ENCODE peak calls at places on chromosomes 12 and 14, in ten cellular contexts. L is activated CD4-positive, alpha-beta T cell treated with anti-CD3 and anti-CD28 coated beads, Interleukin-2, amount 50 U/mL, for 4 hours; O is caudate nucleus; M is uterus; C is H54; A is activated naive CD8-positive, alpha-beta T cell treated with anti-CD3 and anti-CD28 coated beads, Interleukin-2, amount 50 U/mL, for 24 hours; G is AG10803; B is activated T-cell treated with anti-CD3 and anti-CD28 coated beads for 24 hours; D is CD8-positive, alpha-beta T cell; T is iris pigment epithelial cell. K is an unnamed sample.

GRCh38 chr12:83017001-83017400 is 330.3 kb downstream of the TMTC2 start:
- DNase-seq in G (no peak), M (no peak), D (no peak), C (no peak), A (no peak), L (no peak), T (no peak), O (no peak), B (no peak), K (no peak)

GRCh38 chr14:71574976-71575375 is 357.3 kb upstream of the RGS6 start:
- DNase-seq in B (no peak), G (peak; percentile 86), O (no peak), A (no peak), T (peak; percentile 94), M (no peak), D (no peak), C (peak; percentile 15), L (no peak), K (no peak)

GRCh38 chr12:83656004-83656403 is 969.3 kb downstream of the TMTC2 start:
- DNase-seq in G (no peak), B (no peak), M (no peak), D (no peak), A (no peak), C (no peak), T (no peak), O (no peak), L (no peak), K (no peak)

GRCh38 chr12:1660304-1661187 is 30.3 kb upstream of the ADIPOR2 start:
- DNase-seq in T (no peak), A (no peak), G (no peak), B (peak; percentile 30), M (peak; percentile 35), D (peak; percentile 53), C (no peak), O (no peak), L (peak; percentile 63), K (no peak)

GRCh38 chr14:104731249-104731924 is 7.4 kb downstream of the ADSS1 start:
- DNase-seq in B (no peak), D (no peak), A (no peak), L (no peak), M (no peak), T (no peak), G (no peak), C (no peak), O (no peak), K (no peak)

GRCh38 chr14:95095991-95096390 is 61.3 kb downstream of the DICER1 start:
- DNase-seq in A (no peak), T (no peak), M (no peak), L (no peak), D (no peak), C (no peak), G (no peak), O (no peak), B (no peak), K (no peak)

GRCh38 chr12:103881261-103881660 is 40.2 kb upstream of the NT5DC3 start:
- DNase-seq in B (no peak), D (no peak), L (no peak), A (no peak), M (no peak), G (no peak), O (no peak), T (no peak), C (no peak), K (no peak)

GRCh38 chr12:117854339-117855012 is 114.3 kb downstream of the KSR2 start:
- DNase-seq in T (peak; percentile 51), M (no peak), L (peak; percentile 21), B (peak; percentile 32), D (no peak), O (no peak), A (peak; percentile 63), G (peak; percentile 28), C (peak; percentile 52), K (no peak)

GRCh38 chr12:21991526-21991925 is 50.3 kb upstream of the ABCC9 start:
- DNase-seq in D (no peak), T (no peak), C (no peak), G (no peak), A (no peak), B (no peak), O (no peak), L (no peak), M (no peak), K (no peak)

GRCh38 chr14:77322209-77322902 is 1.5 kb downstream of the GSTZ1 start:
- DNase-seq in T (no peak), B (no peak), G (no peak), D (no peak), M (no peak), L (no peak), O (no peak), C (no peak), A (no peak), K (no peak)

GRCh38 chr12:14167005-14167628 is 185.7 kb upstream of the GRIN2B start:
- DNase-seq in G (peak; percentile 43), O (no peak), T (peak; percentile 44), M (peak; percentile 21), A (peak; percentile 28), C (peak; percentile 55), D (peak; percentile 50), B (peak; percentile 40), L (peak; percentile 16), K (no peak)